ENCODE peak calls at places on chromosomes 13 and 19, in six cellular contexts. One of them, this sample, is unnamed.

GRCh38 chr19:55486971-55487883 is 1.0 kb upstream of the SSC5D start:
- DNase-seq in HepG2: peak
- DNase-seq in GM12878: no peak
- DNase-seq in A549: peak
- DNase-seq in K562: peak
- DNase-seq in NB4: peak
- DNase-seq in this sample: peak

GRCh38 chr13:28657784-28658538 is 969 bp upstream of the POMP start:
- DNase-seq in NB4: peak
- DNase-seq in HepG2: no peak
- DNase-seq in A549: peak
- DNase-seq in GM12878: peak
- DNase-seq in K562: peak
- DNase-seq in this sample: peak

GRCh38 chr13:93169980-93170379 is 56.6 kb upstream of the GPC6 start:
- DNase-seq in K562: no peak
- DNase-seq in GM12878: no peak
- DNase-seq in NB4: no peak
- DNase-seq in A549: peak
- DNase-seq in HepG2: peak
- DNase-seq in this sample: no peak

GRCh38 chr13:73399347-73400216 is 340.8 kb downstream of the KLF5 start:
- DNase-seq in HepG2: peak
- DNase-seq in NB4: no peak
- DNase-seq in K562: no peak
- DNase-seq in GM12878: no peak
- DNase-seq in A549: no peak
- DNase-seq in this sample: no peak

GRCh38 chr19:12757544-12758274 is 6.1 kb downstream of the BEST2 start:
- DNase-seq in A549: peak
- DNase-seq in K562: peak
- DNase-seq in NB4: peak
- DNase-seq in GM12878: no peak
- DNase-seq in HepG2: peak
- DNase-seq in this sample: peak

GRCh38 chr13:32298695-32299094 is 16.5 kb downstream of the ZAR1L start:
- DNase-seq in K562: no peak
- DNase-seq in A549: no peak
- DNase-seq in HepG2: peak
- DNase-seq in GM12878: no peak
- DNase-seq in NB4: no peak
- DNase-seq in this sample: no peak

GRCh38 chr13:27797228-27797624 is 4.9 kb downstream of the GSX1 start:
- DNase-seq in HepG2: no peak
- DNase-seq in A549: peak
- DNase-seq in K562: peak
- DNase-seq in GM12878: no peak
- DNase-seq in NB4: no peak
- DNase-seq in this sample: peak

GRCh38 chr13:45119469-45119989 is 781 bp upstream of the GTF2F2 start:
- DNase-seq in K562: peak
- DNase-seq in NB4: peak
- DNase-seq in A549: no peak
- DNase-seq in GM12878: peak
- DNase-seq in HepG2: no peak
- DNase-seq in this sample: no peak

GRCh38 chr19:18373892-18374629 is 11.9 kb upstream of the GDF15 start:
- DNase-seq in HepG2: peak
- DNase-seq in NB4: peak
- DNase-seq in GM12878: peak
- DNase-seq in A549: peak
- DNase-seq in K562: peak
- DNase-seq in this sample: peak

GRCh38 chr13:29815336-29815735 is 35.1 kb downstream of the UBL3 start:
- DNase-seq in HepG2: no peak
- DNase-seq in GM12878: no peak
- DNase-seq in K562: no peak
- DNase-seq in NB4: no peak
- DNase-seq in A549: no peak
- DNase-seq in this sample: no peak

GRCh38 chr13:45257638-45258338 is 56.9 kb upstream of the KCTD4 start:
- DNase-seq in NB4: peak
- DNase-seq in GM12878: no peak
- DNase-seq in K562: no peak
- DNase-seq in A549: no peak
- DNase-seq in HepG2: no peak
- DNase-seq in this sample: no peak

GRCh38 chr19:23065306-23065705 is 51.5 kb upstream of the ZNF730 start:
- DNase-seq in HepG2: no peak
- DNase-seq in A549: no peak
- DNase-seq in GM12878: no peak
- DNase-seq in NB4: no peak
- DNase-seq in K562: no peak
- DNase-seq in this sample: no peak

GRCh38 chr19:23075031-23075733 is 41.6 kb upstream of the ZNF730 start:
- DNase-seq in GM12878: no peak
- DNase-seq in NB4: peak
- DNase-seq in HepG2: no peak
- DNase-seq in A549: no peak
- DNase-seq in K562: peak
- DNase-seq in this sample: peak

GRCh38 chr19:23070353-23070781 is 46.5 kb upstream of the ZNF730 start:
- DNase-seq in HepG2: no peak
- DNase-seq in A549: peak
- DNase-seq in K562: peak
- DNase-seq in NB4: peak
- DNase-seq in GM12878: no peak
- DNase-seq in this sample: no peak

GRCh38 chr19:23071087-23071511 is 45.7 kb upstream of the ZNF730 start:
- DNase-seq in NB4: peak
- DNase-seq in A549: no peak
- DNase-seq in HepG2: no peak
- DNase-seq in K562: peak
- DNase-seq in GM12878: no peak
- DNase-seq in this sample: no peak
- TF ChIP-seq MYC in NB4: no peak
- TF ChIP-seq MYC in A549: no peak
- TF ChIP-seq MYC in HepG2: no peak
- TF ChIP-seq MYC in K562: no peak
- TF ChIP-seq MYC in GM12878: no peak
- TF ChIP-seq MYC in this sample: no peak

DNA sequence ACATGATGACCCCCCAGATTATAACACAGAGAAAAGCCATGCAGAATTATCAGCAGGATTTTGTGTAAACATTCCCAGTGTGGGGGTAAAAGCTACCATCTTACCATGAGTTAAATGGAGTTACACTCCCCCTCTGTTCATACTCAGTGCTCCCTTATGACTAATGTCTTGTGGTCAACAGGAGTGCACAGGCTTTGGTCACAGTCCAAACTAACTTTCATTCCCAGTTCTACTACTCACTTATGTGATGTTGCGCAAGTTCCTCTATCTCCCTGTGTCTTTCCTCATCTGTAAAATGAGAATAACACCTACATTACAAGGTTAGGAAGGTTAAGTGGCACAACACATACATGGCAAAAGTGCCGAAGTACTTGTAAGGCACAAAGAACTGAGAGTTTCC is 277.9 kb downstream of the RBM26 start:
- DNase-seq in NB4: peak
- DNase-seq in K562: no peak
- DNase-seq in A549: peak
- DNase-seq in GM12878: peak
- DNase-seq in HepG2: peak
- DNase-seq in this sample: no peak
- TF ChIP-seq MYC in NB4: peak
- TF ChIP-seq MYC in K562: no peak
- TF ChIP-seq MYC in A549: no peak
- TF ChIP-seq MYC in GM12878: no peak
- TF ChIP-seq MYC in HepG2: no peak
- TF ChIP-seq MYC in this sample: no peak

GRCh38 chr19:42325308-42325895 is at the start of gene MEGF8:
- DNase-seq in HepG2: peak
- DNase-seq in NB4: peak
- DNase-seq in A549: peak
- DNase-seq in K562: peak
- DNase-seq in GM12878: peak
- DNase-seq in this sample: peak

GRCh38 chr19:42326969-42327368 is 1.5 kb downstream of the MEGF8 start:
- DNase-seq in K562: no peak
- DNase-seq in GM12878: no peak
- DNase-seq in NB4: no peak
- DNase-seq in A549: no peak
- DNase-seq in HepG2: no peak
- DNase-seq in this sample: no peak

GRCh38 chr19:42324655-42325307 is 654 bp upstream of the MEGF8 start:
- DNase-seq in GM12878: no peak
- DNase-seq in HepG2: no peak
- DNase-seq in A549: no peak
- DNase-seq in NB4: no peak
- DNase-seq in K562: no peak
- DNase-seq in this sample: no peak

GRCh38 chr19:42327381-42327780 is 1.9 kb downstream of the MEGF8 start:
- DNase-seq in K562: no peak
- DNase-seq in HepG2: no peak
- DNase-seq in NB4: no peak
- DNase-seq in A549: no peak
- DNase-seq in GM12878: no peak
- DNase-seq in this sample: no peak

GRCh38 chr19:42325896-42326771 is 699 bp downstream of the MEGF8 start:
- DNase-seq in A549: no peak
- DNase-seq in HepG2: no peak
- DNase-seq in NB4: peak
- DNase-seq in K562: peak
- DNase-seq in GM12878: no peak
- DNase-seq in this sample: no peak
- TF ChIP-seq MYC in A549: no peak
- TF ChIP-seq MYC in HepG2: peak
- TF ChIP-seq MYC in NB4: no peak
- TF ChIP-seq MYC in K562: no peak
- TF ChIP-seq MYC in GM12878: no peak
- TF ChIP-seq MYC in this sample: no peak

GRCh38 chr19:16198363-16198636 is 589 bp downstream of the AP1M1 start:
- DNase-seq in NB4: no peak
- DNase-seq in A549: no peak
- DNase-seq in HepG2: no peak
- DNase-seq in K562: peak
- DNase-seq in GM12878: no peak
- DNase-seq in this sample: peak
- TF ChIP-seq MYC in NB4: no peak
- TF ChIP-seq MYC in A549: no peak
- TF ChIP-seq MYC in HepG2: no peak
- TF ChIP-seq MYC in K562: no peak
- TF ChIP-seq MYC in GM12878: no peak
- TF ChIP-seq MYC in this sample: no peak

DNA sequence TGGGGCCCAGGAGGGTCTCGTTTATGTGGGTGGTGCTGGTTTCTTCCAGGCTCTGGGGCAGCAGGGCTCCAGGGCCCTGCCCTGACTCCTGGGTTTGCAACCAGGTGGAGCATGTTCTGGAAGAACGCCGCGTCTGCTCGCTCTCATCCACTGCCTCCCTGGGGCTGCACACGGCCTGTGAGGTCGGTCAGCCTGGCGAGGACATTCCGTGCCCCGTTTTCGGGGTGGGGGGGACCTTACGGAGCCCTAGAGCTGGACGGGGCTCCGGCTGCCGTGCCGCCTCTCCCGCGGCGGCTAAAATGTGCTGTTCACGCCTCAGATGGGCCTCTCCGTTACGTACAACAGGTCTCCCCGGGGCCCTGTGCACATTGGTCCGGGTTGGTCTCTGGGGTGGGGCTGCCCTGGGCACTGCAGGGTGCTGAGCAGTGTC is 3.3 kb downstream of the GNA11 start:
- DNase-seq in GM12878: no peak
- DNase-seq in NB4: no peak
- DNase-seq in HepG2: no peak
- DNase-seq in A549: no peak
- DNase-seq in K562: no peak
- DNase-seq in this sample: no peak
- TF ChIP-seq MYC in GM12878: no peak
- TF ChIP-seq MYC in NB4: no peak
- TF ChIP-seq MYC in HepG2: no peak
- TF ChIP-seq MYC in A549: no peak
- TF ChIP-seq MYC in K562: no peak
- TF ChIP-seq MYC in this sample: no peak

This sample was measured in endothelial cell of umbilical vein.